ENCODE peak calls at places on chromosomes 5 and 9, in nine cellular contexts. P is ovary, S is stomach, J is tibial nerve, Z is H1, X is A549, D is SK-N-SH, A is HepG2, I is suprapubic skin. E is an unnamed sample.

GRCh38 chr9:123364241-123364824 is 8.3 kb downstream of the CRB2 start:
- DNase-seq in A (no peak), Z (no peak), D (no peak), J (no peak), S (no peak), I (no peak), X (no peak), P (peak), E (no peak)

GRCh38 chr9:114433086-114433485 is 45.3 kb upstream of the AKNA start:
- DNase-seq in Z (no peak), A (no peak), P (no peak), X (no peak), J (no peak), S (no peak), D (no peak), I (no peak), E (no peak)

GRCh38 chr9:106962105-106962504 is 99.1 kb downstream of the ZNF462 start:
- DNase-seq in P (no peak), X (no peak), I (no peak), J (no peak), Z (no peak), A (no peak), S (no peak), D (no peak), E (no peak)

GRCh38 chr9:37897665-37898064 is 6.3 kb downstream of the SLC25A51 start:
- DNase-seq in S (no peak), Z (no peak), I (no peak), D (no peak), J (no peak), P (no peak), A (no peak), X (no peak), E (no peak)

GRCh38 chr9:94150279-94150828 is 66.1 kb downstream of the PTPDC1 start:
- DNase-seq in S (no peak), J (no peak), A (no peak), X (no peak), I (no peak), Z (no peak), P (no peak), D (no peak), E (no peak)

GRCh38 chr5:143431789-143432188 is 28.3 kb upstream of the NR3C1 start:
- DNase-seq in P (no peak), X (no peak), A (no peak), D (no peak), Z (no peak), S (no peak), J (no peak), I (no peak), E (no peak)

GRCh38 chr9:16901589-16901988 is 31.1 kb upstream of the BNC2 start:
- DNase-seq in D (no peak), I (no peak), P (no peak), S (no peak), X (no peak), Z (no peak), A (no peak), J (no peak), E (no peak)

GRCh38 chr9:113244556-113244955 is 23.2 kb downstream of the SLC31A1 start:
- DNase-seq in S (no peak), Z (no peak), J (no peak), I (no peak), P (no peak), D (no peak), X (no peak), A (no peak), E (no peak)

GRCh38 chr9:124890179-124890578 is 28.2 kb downstream of the ARPC5L start:
- DNase-seq in P (no peak), A (no peak), S (no peak), X (no peak), J (no peak), Z (no peak), D (no peak), I (no peak), E (no peak)

GRCh38 chr5:6000867-6001266 is 377.5 kb downstream of the MED10 start:
- DNase-seq in S (no peak), X (no peak), P (no peak), A (no peak), I (no peak), D (no peak), Z (no peak), J (no peak), E (no peak)

GRCh38 chr9:23941051-23941450 is 115.0 kb upstream of the ELAVL2 start:
- DNase-seq in X (no peak), S (no peak), P (no peak), Z (no peak), A (no peak), I (no peak), J (no peak), D (no peak), E (no peak)

GRCh38 chr9:22354699-22355384 is 91.8 kb upstream of the DMRTA1 start:
- DNase-seq in A (no peak), X (no peak), J (no peak), S (no peak), D (no peak), Z (no peak), P (no peak), I (no peak), E (no peak)

GRCh38 chr5:117615226-117615625 is 1040.6 kb upstream of the SEMA6A start:
- DNase-seq in P (no peak), I (no peak), J (no peak), D (no peak), X (no peak), Z (no peak), S (no peak), A (no peak), E (no peak)

GRCh38 chr9:135565636-135566035 is 4.1 kb downstream of the PAEP start:
- DNase-seq in X (no peak), P (no peak), A (no peak), S (peak), Z (no peak), D (no peak), J (no peak), I (no peak), E (no peak)

GRCh38 chr5:1172670-1173404 is 28.6 kb upstream of the SLC6A19 start:
- DNase-seq in X (no peak), D (no peak), A (no peak), I (no peak), Z (no peak), J (no peak), P (no peak), S (no peak), E (no peak)

GRCh38 chr9:34206561-34206960 is 27.7 kb downstream of the UBAP1 start:
- DNase-seq in Z (no peak), X (no peak), S (no peak), A (peak), I (no peak), P (no peak), J (no peak), D (no peak), E (no peak)

GRCh38 chr5:159928122-159928960 is 12.1 kb downstream of the ADRA1B start:
- DNase-seq in D (no peak), P (no peak), J (no peak), I (no peak), Z (no peak), A (no peak), X (peak), S (no peak), E (peak)

GRCh38 chr5:116528519-116529234 is 45.9 kb downstream of the SEMA6A start:
- DNase-seq in J (no peak), P (no peak), I (no peak), A (no peak), D (peak), Z (no peak), X (no peak), S (no peak), E (no peak)

GRCh38 chr9:109735796-109736195 is 44.2 kb upstream of the PALM2AKAP2 start:
- DNase-seq in D (no peak), A (no peak), P (no peak), S (no peak), Z (no peak), J (no peak), X (no peak), I (no peak), E (no peak)

GRCh38 chr9:96140401-96141180 is 161.4 kb downstream of the HSD17B3 start:
- DNase-seq in Z (no peak), I (no peak), P (peak), D (no peak), J (no peak), S (peak), A (no peak), X (no peak), E (no peak)

GRCh38 chr5:128464596-128464995 is 73.4 kb downstream of the FBN2 start:
- DNase-seq in P (no peak), S (no peak), Z (no peak), J (no peak), D (no peak), A (no peak), I (no peak), X (no peak), E (peak)

GRCh38 chr5:169431386-169431785 is 130.4 kb upstream of the SLIT3 start:
- DNase-seq in P (no peak), J (no peak), D (no peak), S (no peak), A (no peak), Z (no peak), I (no peak), X (peak), E (no peak)

GRCh38 chr5:93058309-93058708 is 522.7 kb downstream of the NR2F1-AS1 start:
- DNase-seq in S (no peak), J (no peak), Z (no peak), P (no peak), D (no peak), A (no peak), I (no peak), X (no peak), E (no peak)

GRCh38 chr5:10668697-10669096 is 92.3 kb downstream of the DAP start:
- DNase-seq in I (no peak), A (no peak), J (no peak), P (no peak), D (no peak), S (no peak), Z (no peak), X (no peak), E (no peak)

GRCh38 chr5:142795246-142795645 is 25.1 kb downstream of the ARHGAP26 start:
- DNase-seq in S (no peak), P (no peak), J (no peak), Z (no peak), D (no peak), X (no peak), I (no peak), A (no peak), E (no peak)

GRCh38 chr5:86679529-86679928 is 61.8 kb downstream of the COX7C start:
- DNase-seq in P (no peak), Z (no peak), A (peak), D (peak), S (peak), I (no peak), J (peak), X (peak), E (peak)

GRCh38 chr9:111630182-111631070 is 708 bp upstream of the DNAJC25 start:
- DNase-seq in X (no peak), I (no peak), J (no peak), A (no peak), D (peak), P (peak), Z (no peak), S (no peak), E (no peak)

GRCh38 chr5:107365355-107366109 is 305.2 kb downstream of the EFNA5 start:
- DNase-seq in P (no peak), D (no peak), I (no peak), Z (no peak), A (no peak), J (no peak), S (no peak), X (no peak), E (no peak)

DNA sequence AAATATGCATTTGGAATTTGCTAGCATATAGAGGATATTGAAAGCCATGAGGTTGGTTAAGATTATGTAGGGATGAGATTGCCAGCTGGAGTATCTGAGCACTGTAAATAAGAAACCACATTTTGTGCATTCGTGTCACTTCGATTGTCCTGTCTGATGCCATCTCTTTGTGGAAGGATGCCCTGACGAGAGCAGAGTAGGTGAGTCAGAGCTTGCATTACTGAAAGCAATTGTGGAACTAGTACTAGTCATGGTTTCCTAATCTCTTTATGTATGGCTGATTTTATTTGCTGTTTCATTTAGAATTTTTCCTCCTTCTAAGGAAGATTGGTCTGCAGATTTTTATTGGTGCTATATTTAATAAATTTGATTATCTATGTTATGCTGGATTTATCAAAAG is 14.5 kb upstream of the TAS2R1 start:
- DNase-seq in P (no peak), I (no peak), A (no peak), D (no peak), J (no peak), Z (no peak), S (no peak), X (no peak), E (no peak)
- TF ChIP-seq EP300 in P (no peak), I (no peak), A (no peak), D (no peak), J (no peak), Z (no peak), S (no peak), X (no peak), E (no peak)

GRCh38 chr5:132136906-132137305 is 63.3 kb downstream of the CSF2 start:
- DNase-seq in S (no peak), X (no peak), J (no peak), I (no peak), A (no peak), D (no peak), P (no peak), Z (no peak), E (no peak)
- TF ChIP-seq EP300 in S (no peak), X (no peak), J (no peak), I (no peak), A (no peak), D (no peak), P (no peak), Z (no peak), E (no peak)

GRCh38 chr5:146400206-146400605 is 46.9 kb upstream of the TCERG1 start:
- DNase-seq in Z (no peak), D (peak), A (no peak), I (no peak), P (no peak), S (no peak), J (no peak), X (no peak), E (no peak)
- TF ChIP-seq EP300 in Z (no peak), D (no peak), A (no peak), I (no peak), P (no peak), S (no peak), J (no peak), X (no peak), E (no peak)

DNA sequence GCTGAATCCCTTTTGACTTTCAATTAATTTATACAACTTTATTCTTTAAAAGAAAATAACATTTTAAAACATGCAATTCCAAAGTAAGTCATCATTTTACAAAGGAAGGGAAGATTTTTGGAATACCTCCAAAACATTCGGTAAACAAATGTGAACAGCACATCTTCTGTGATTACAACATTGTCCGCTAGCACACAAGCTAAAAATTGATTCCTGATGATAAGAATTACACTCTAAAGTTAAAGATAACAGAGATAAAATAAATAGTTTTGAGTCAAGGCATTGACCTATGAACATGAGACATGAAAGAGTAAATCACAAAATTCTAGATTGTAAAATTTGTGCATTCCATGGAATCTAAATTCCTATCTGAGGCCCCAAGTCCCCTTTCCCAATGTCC is 56.3 kb upstream of the TRAF1 start:
- DNase-seq in D (no peak), P (no peak), Z (no peak), I (no peak), X (no peak), S (no peak), J (no peak), A (peak), E (no peak)
- TF ChIP-seq EP300 in D (no peak), P (no peak), Z (no peak), I (no peak), X (no peak), S (no peak), J (no peak), A (no peak), E (no peak)

GRCh38 chr9:131697908-131698714 is 41.8 kb downstream of the RAPGEF1 start:
- DNase-seq in A (no peak), I (no peak), Z (no peak), J (no peak), P (no peak), D (no peak), S (no peak), X (no peak), E (no peak)
- TF ChIP-seq EP300 in A (no peak), I (no peak), Z (no peak), J (peak), P (no peak), D (no peak), S (no peak), X (no peak), E (peak)

GRCh38 chr5:33369470-33370134 is 71.2 kb upstream of the TARS1 start:
- DNase-seq in X (no peak), Z (no peak), J (no peak), P (no peak), I (no peak), D (no peak), S (no peak), A (no peak), E (no peak)

GRCh38 chr5:33375900-33376299 is 64.9 kb upstream of the TARS1 start:
- DNase-seq in Z (no peak), A (no peak), I (no peak), D (no peak), S (no peak), P (no peak), X (no peak), J (no peak), E (no peak)

GRCh38 chr5:33370135-33370472 is 70.7 kb upstream of the TARS1 start:
- DNase-seq in I (no peak), J (no peak), S (no peak), X (no peak), P (no peak), A (no peak), D (no peak), Z (no peak), E (no peak)

GRCh38 chr5:33372721-33373120 is 68.0 kb upstream of the TARS1 start:
- DNase-seq in D (no peak), X (no peak), S (no peak), J (no peak), P (no peak), Z (no peak), A (no peak), I (no peak), E (no peak)

GRCh38 chr5:33371660-33372059 is 69.1 kb upstream of the TARS1 start:
- DNase-seq in X (no peak), A (no peak), P (no peak), J (no peak), D (no peak), I (no peak), S (no peak), Z (no peak), E (no peak)
- TF ChIP-seq EP300 in X (no peak), A (no peak), P (no peak), J (no peak), D (no peak), I (no peak), S (no peak), Z (no peak), E (no peak)

GRCh38 chr5:154780128-154780527 is 25.0 kb downstream of the LARP1 start:
- DNase-seq in J (no peak), I (no peak), P (no peak), A (no peak), D (no peak), S (no peak), X (no peak), Z (no peak), E (no peak)

GRCh38 chr5:154776167-154776566 is 21.0 kb downstream of the LARP1 start:
- DNase-seq in X (no peak), Z (no peak), I (no peak), D (no peak), P (no peak), J (no peak), S (no peak), A (no peak), E (no peak)

GRCh38 chr5:154779105-154779504 is 23.9 kb downstream of the LARP1 start:
- DNase-seq in A (peak), P (no peak), J (no peak), D (no peak), Z (no peak), I (no peak), X (peak), S (no peak), E (no peak)

GRCh38 chr5:154782326-154782725 is 27.1 kb downstream of the LARP1 start:
- DNase-seq in X (no peak), A (no peak), P (no peak), D (no peak), Z (no peak), J (no peak), I (no peak), S (no peak), E (no peak)

GRCh38 chr5:154778534-154778933 is 23.4 kb downstream of the LARP1 start:
- DNase-seq in Z (no peak), I (no peak), S (no peak), X (no peak), A (no peak), J (no peak), D (no peak), P (no peak), E (no peak)
- TF ChIP-seq EP300 in Z (no peak), I (no peak), S (no peak), X (no peak), A (no peak), J (no peak), D (no peak), P (no peak), E (no peak)

E was measured in upper lobe of left lung.